ENCODE peak calls at places on chromosomes 12 and 14, in ten cellular contexts. C is A549, F is K562, Y is transverse colon, N is sigmoid colon, P is GM12878, E is suprapubic skin, K is stomach, L is tibial nerve, X is H1. A is an unnamed sample.

GRCh38 chr12:65892905-65893304 is 68.6 kb downstream of the HMGA2 start:
- DNase-seq in C (no peak), F (no peak), Y (no peak), N (no peak), P (no peak), E (no peak), K (no peak), L (no peak), X (no peak), A (no peak)

GRCh38 chr12:29533815-29534489 is 36.5 kb upstream of the OVCH1 start:
- DNase-seq in C (no peak), F (no peak), Y (no peak), N (no peak), P (no peak), E (no peak), K (no peak), L (no peak), X (no peak), A (no peak)

GRCh38 chr12:47712171-47712570 is 6.3 kb upstream of the RPAP3 start:
- DNase-seq in C (no peak), F (no peak), Y (no peak), N (no peak), P (no peak), E (no peak), K (no peak), L (no peak), X (no peak), A (no peak)

GRCh38 chr12:132444957-132445883 is 44.7 kb upstream of the FBRSL1 start:
- DNase-seq in C (no peak), F (no peak), Y (peak), N (no peak), P (no peak), E (no peak), K (peak), L (no peak), X (no peak), A (no peak)

GRCh38 chr12:120234643-120235368 is 30.7 kb downstream of the PXN start:
- DNase-seq in C (peak), F (peak), Y (peak), N (peak), P (no peak), E (peak), K (peak), L (peak), X (no peak), A (peak)

GRCh38 chr14:58574623-58575022 is 63.1 kb upstream of the DACT1 start:
- DNase-seq in C (peak), F (no peak), Y (no peak), N (no peak), P (no peak), E (no peak), K (no peak), L (no peak), X (no peak), A (no peak)

GRCh38 chr12:108744021-108744897 is 12.9 kb upstream of the CORO1C start:
- DNase-seq in C (no peak), F (no peak), Y (no peak), N (peak), P (no peak), E (no peak), K (no peak), L (no peak), X (no peak), A (no peak)

GRCh38 chr12:64452559-64453329 is 824 bp downstream of the TBK1 start:
- DNase-seq in C (peak), F (peak), Y (peak), N (no peak), P (no peak), E (no peak), K (peak), L (no peak), X (no peak), A (no peak)

GRCh38 chr12:132316497-132317232 is 12.7 kb downstream of the GALNT9 start:
- DNase-seq in C (no peak), F (no peak), Y (no peak), N (no peak), P (no peak), E (no peak), K (no peak), L (no peak), X (no peak), A (no peak)

GRCh38 chr12:120677765-120678473 is 9.0 kb upstream of the MLEC start:
- DNase-seq in C (peak), F (peak), Y (no peak), N (no peak), P (peak), E (no peak), K (no peak), L (no peak), X (no peak), A (no peak)

GRCh38 chr12:122958198-122958888 is 7.9 kb downstream of the ABCB9 start:
- DNase-seq in C (no peak), F (no peak), Y (no peak), N (no peak), P (no peak), E (no peak), K (no peak), L (no peak), X (no peak), A (no peak)

GRCh38 chr12:85557850-85558249 is 277.8 kb downstream of the ALX1 start:
- DNase-seq in C (no peak), F (no peak), Y (no peak), N (no peak), P (no peak), E (no peak), K (no peak), L (no peak), X (no peak), A (no peak)

DNA sequence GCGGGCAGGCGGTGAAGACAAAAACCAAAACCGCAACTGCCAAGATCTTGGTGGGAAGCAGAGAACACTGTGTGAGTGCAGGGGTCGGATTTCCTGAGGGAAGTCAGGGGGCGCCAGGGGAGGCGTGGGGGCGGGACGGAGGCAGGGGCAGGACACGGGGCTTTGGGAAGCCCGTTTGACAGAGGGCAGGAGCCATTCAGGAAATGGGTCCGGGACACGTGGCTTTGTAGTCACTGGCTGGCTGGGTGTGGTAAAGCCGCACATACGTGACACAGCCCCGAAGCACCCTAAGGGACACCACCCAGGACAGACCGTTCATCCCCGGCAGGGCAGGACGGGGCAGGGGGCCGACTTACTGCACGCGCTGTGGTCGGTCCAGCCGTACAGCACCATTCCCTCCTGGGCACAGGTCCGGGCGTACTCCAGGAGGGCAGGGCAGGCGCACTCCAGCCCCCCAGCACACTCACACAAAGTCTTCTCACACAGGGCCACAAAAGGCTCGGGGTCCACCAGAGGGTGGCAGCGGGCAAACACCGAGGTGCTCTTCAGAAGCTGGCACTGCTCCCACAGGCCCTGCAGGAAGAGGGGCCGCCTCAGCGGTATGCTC is 49.4 kb downstream of the VWF start:
- DNase-seq in C (no peak), F (no peak), Y (peak), N (no peak), P (no peak), E (no peak), K (peak), L (no peak), X (no peak), A (no peak)
- TF ChIP-seq CTCF in C (no peak), F (no peak), Y (no peak), N (no peak), P (no peak), E (no peak), K (no peak), L (no peak), X (no peak), A (no peak)

DNA sequence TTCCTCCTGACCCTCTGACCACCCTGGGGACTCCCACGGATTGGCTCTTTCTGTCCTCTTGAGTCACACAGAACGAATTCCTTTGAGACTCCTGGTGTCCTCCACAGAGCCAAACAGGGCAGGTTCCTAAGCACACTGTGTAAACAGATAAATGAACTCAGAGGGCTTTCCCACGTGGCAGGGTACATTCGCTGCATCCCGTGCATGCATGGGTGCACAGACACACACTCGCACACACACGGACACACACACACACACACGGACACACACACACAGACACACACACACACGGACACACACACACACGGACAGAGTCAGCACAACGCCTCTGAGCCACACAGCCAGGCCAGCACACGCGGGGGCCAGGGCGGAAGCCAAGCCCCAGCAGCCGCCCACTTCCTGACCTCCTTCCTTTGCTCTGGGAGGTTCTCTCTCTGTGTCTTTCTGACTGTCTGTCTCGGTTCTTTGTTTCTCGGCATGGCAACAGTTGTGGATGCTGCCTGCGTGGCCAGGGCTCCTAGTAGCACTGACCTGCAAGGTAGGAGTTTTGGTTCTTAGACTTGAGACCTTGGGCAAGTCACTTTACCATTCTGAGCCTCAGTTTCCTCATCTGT is 706 bp downstream of the CRACR2A start:
- DNase-seq in C (no peak), F (peak), Y (peak), N (no peak), P (peak), E (no peak), K (peak), L (no peak), X (no peak), A (no peak)
- TF ChIP-seq POLR2A in C (no peak), F (peak), Y (no peak), N (no peak), P (peak), E (no peak), K (no peak), L (no peak), X (no peak), A (no peak)

DNA sequence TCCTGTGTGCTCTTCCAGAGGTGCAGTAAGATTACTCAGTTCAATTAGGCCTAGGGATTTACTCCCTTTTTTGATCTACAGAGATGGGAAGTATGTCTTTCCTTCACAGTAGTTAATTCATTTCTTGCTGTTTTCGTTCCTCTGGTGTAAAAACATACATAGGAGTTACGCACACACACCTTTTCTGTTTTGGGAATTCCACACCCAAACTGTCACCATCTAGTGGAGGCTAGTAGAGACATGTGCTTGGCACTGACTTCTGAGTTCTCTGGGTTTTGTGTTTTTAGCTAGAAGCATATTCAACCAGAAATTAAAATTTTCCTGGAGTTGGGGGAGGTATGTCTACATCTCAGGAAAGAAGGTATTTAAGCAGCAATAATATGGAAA is 1.4 kb downstream of the SUSD6 start:
- DNase-seq in C (no peak), F (peak), Y (no peak), N (no peak), P (no peak), E (no peak), K (no peak), L (no peak), X (no peak), A (no peak)
- TF ChIP-seq EP300 in C (no peak), F (no peak), Y (no peak), N (no peak), P (no peak), E (no peak), K (no peak), L (no peak), X (no peak), A (no peak)

DNA sequence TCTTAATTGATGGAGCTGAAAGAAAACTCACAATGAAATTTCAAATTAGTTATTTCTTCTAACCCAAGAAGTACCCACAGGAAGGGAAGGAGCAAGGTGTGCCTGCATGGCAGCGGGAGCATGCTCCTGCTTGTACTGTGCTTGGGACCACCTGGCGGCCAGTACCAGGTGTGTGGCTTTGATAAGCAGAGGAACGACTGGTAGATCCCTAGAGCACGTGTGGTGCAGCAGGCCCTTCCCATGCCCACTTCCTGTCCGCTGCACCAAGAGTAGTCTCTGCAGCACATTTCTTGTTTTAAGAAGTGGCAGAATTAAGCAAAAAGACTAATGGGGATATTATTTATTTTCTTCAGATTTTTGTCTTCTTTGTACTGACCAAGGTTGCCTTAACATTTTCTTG is 122.3 kb upstream of the ATF1 start:
- DNase-seq in C (no peak), F (peak), Y (no peak), N (no peak), P (no peak), E (no peak), K (no peak), L (no peak), X (no peak), A (no peak)
- TF ChIP-seq CTCF in C (no peak), F (no peak), Y (no peak), N (no peak), P (no peak), E (no peak), K (no peak), L (no peak), X (peak), A (no peak)

DNA sequence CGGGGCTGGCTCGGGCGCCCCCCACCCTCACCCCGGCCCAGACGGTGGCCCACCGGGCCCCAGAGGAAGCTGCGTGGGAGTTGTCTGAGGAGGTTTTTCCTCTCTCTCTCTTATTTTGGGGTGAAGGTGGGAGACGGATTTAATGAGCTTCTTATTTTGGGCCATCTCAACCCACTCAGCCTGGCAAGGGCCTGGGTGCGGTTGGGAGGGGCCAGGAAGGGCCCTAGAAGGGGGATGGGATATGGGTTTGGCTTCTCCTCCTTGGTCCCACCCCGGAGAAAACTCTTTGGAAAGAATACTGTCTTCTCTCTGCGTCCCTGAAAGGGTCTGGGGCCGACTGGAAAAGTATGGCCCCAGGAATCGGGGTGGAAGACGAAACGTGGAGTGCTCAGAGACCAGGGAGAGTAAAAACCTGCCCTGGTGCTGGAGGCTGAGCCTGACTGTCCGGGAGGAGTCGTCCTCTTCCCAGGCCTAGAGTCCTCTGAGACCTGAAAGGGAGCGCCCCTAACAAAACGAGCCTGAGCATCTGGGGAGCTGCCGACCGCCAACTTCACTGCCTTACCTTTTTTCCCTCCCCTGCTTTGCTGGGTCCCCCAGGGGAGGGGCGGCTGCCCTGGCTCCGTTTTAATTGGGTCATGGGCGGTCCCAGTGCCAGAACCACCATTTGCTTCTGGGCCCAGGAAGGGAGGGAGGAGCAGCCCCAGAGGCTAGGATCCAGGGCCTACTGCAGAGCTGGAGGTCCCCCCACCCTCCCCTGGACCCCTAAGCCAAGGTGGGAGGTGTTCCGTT is 1.6 kb downstream of the MMP14 start:
- DNase-seq in C (no peak), F (no peak), Y (peak), N (peak), P (no peak), E (peak), K (no peak), L (peak), X (no peak), A (peak)
- TF ChIP-seq POLR2A in C (no peak), F (no peak), Y (peak), N (peak), P (no peak), E (no peak), K (no peak), L (no peak), X (no peak), A (peak)

GRCh38 chr12:19457561-19457960 is 18.3 kb downstream of the AEBP2 start:
- DNase-seq in C (no peak), F (no peak), Y (no peak), N (no peak), P (no peak), E (no peak), K (no peak), L (no peak), X (no peak), A (no peak)

GRCh38 chr12:19462441-19462840 is 23.1 kb downstream of the AEBP2 start:
- DNase-seq in C (no peak), F (no peak), Y (no peak), N (no peak), P (no peak), E (no peak), K (no peak), L (no peak), X (no peak), A (no peak)

GRCh38 chr12:19458733-19459132 is 19.4 kb downstream of the AEBP2 start:
- DNase-seq in C (no peak), F (no peak), Y (no peak), N (no peak), P (no peak), E (no peak), K (no peak), L (no peak), X (no peak), A (no peak)

GRCh38 chr12:19465711-19466110 is 26.4 kb downstream of the AEBP2 start:
- DNase-seq in C (no peak), F (no peak), Y (no peak), N (no peak), P (no peak), E (no peak), K (no peak), L (no peak), X (no peak), A (no peak)

GRCh38 chr12:19461986-19462385 is 22.7 kb downstream of the AEBP2 start:
- DNase-seq in C (no peak), F (peak), Y (no peak), N (no peak), P (no peak), E (no peak), K (no peak), L (no peak), X (no peak), A (no peak)
- TF ChIP-seq EP300 in C (no peak), F (no peak), Y (no peak), N (no peak), P (no peak), E (no peak), K (no peak), L (no peak), X (no peak), A (no peak)

A was measured in ovary.